ENCODE peak calls at places on chromosome 7, in five cellular contexts. V is COR-L47, B is left colon, N is GM12865, T is ecto neural progenitor cell. K is an unnamed sample.

GRCh38 chr7:8063706-8064297 is 95.2 kb downstream of the GLCCI1 start:
- DNase-seq in B (no peak), V (peak), N (no peak), T (no peak), K (peak)

GRCh38 chr7:142602756-142603155 is 146.5 kb upstream of the PRSS1 start:
- DNase-seq in B (no peak), V (no peak), T (no peak), N (no peak), K (no peak)

GRCh38 chr7:141915565-141915964 is 634 bp upstream of the OR9A4 start:
- DNase-seq in V (no peak), N (no peak), B (peak), T (no peak), K (peak)

GRCh38 chr7:88072715-88073055 is 138.6 kb downstream of the ADAM22 start:
- DNase-seq in B (no peak), V (peak), T (no peak), N (no peak), K (no peak)

GRCh38 chr7:138342990-138343389 is 117.1 kb upstream of the TRIM24 start:
- DNase-seq in B (no peak), N (no peak), V (no peak), T (no peak), K (no peak)

GRCh38 chr7:157389951-157390730 is 53.3 kb downstream of the DNAJB6 start:
- DNase-seq in N (no peak), V (no peak), B (no peak), T (no peak), K (no peak)

GRCh38 chr7:40815512-40815911 is 680.7 kb downstream of the SUGCT start:
- DNase-seq in V (no peak), N (no peak), T (no peak), B (no peak), K (no peak)

GRCh38 chr7:123198668-123199652 is 809 bp downstream of the SLC13A1 start:
- DNase-seq in V (peak), N (no peak), T (no peak), B (no peak), K (no peak)

GRCh38 chr7:22787936-22788335 is 34.7 kb downstream of the TOMM7 start:
- DNase-seq in N (no peak), V (no peak), B (no peak), T (no peak), K (no peak)

GRCh38 chr7:100065452-100066186 is 15.9 kb downstream of the ZNF3 start:
- DNase-seq in B (no peak), V (no peak), N (no peak), T (no peak), K (no peak)

GRCh38 chr7:47693161-47693740 is 111.3 kb upstream of the TNS3 start:
- DNase-seq in B (no peak), V (no peak), T (no peak), N (no peak), K (no peak)

GRCh38 chr7:41193738-41194287 is 509.1 kb downstream of the INHBA start:
- DNase-seq in V (no peak), B (no peak), T (no peak), N (no peak), K (no peak)

GRCh38 chr7:34900891-34901493 is 136.3 kb downstream of the DPY19L1 start:
- DNase-seq in N (peak), T (no peak), V (no peak), B (no peak), K (peak)

GRCh38 chr7:137390076-137390475 is 46.5 kb upstream of the PTN start:
- DNase-seq in T (no peak), N (no peak), B (no peak), V (peak), K (no peak)

GRCh38 chr7:122460936-122461335 is 156.4 kb upstream of the FEZF1 start:
- DNase-seq in T (no peak), V (no peak), N (no peak), B (no peak), K (no peak)

GRCh38 chr7:139682136-139683013 is 95.4 kb downstream of the HIPK2 start:
- DNase-seq in T (no peak), V (no peak), B (no peak), N (peak), K (no peak)

GRCh38 chr7:148264933-148265557 is 325.5 kb upstream of the C7orf33 start:
- DNase-seq in N (peak), B (no peak), T (no peak), V (peak), K (peak)

GRCh38 chr7:153388611-153389010 is 629.1 kb downstream of the ACTR3B start:
- DNase-seq in T (peak), N (no peak), B (no peak), V (no peak), K (no peak)

GRCh38 chr7:155752756-155753445 is 59.4 kb downstream of the SHH start:
- DNase-seq in B (no peak), T (no peak), N (peak), V (no peak), K (peak)

GRCh38 chr7:130009848-130010688 is 41.1 kb downstream of the ZC3HC1 start:
- DNase-seq in N (peak), B (no peak), T (no peak), V (no peak), K (peak)

GRCh38 chr7:101315336-101315735 is 6.3 kb downstream of the IFT22 start:
- DNase-seq in T (no peak), B (no peak), N (peak), V (no peak), K (peak)